ENCODE peak calls at places on chromosomes 3 and 15, in four cellular contexts. Z is astrocyte of the cerebellum, A is HCT116, P is hepatocyte. I is an unnamed sample.

GRCh38 chr3:100517276-100517675 is 24.9 kb downstream of the TMEM45A start:
- DNase-seq in Z (no peak), A (no peak), P (no peak), I (no peak)

GRCh38 chr15:40793216-40793989 is 13.5 kb upstream of the ZFYVE19 start:
- DNase-seq in Z (peak), A (peak), P (peak), I (no peak)

GRCh38 chr15:74906193-74906449 is 530 bp downstream of the FAM219B start:
- DNase-seq in Z (no peak), A (no peak), P (peak), I (peak)

GRCh38 chr3:177440456-177441105 is 243.3 kb upstream of the TBL1XR1 start:
- DNase-seq in Z (no peak), A (no peak), P (no peak), I (no peak)

GRCh38 chr15:28178727-28179126 is 79.6 kb upstream of the OCA2 start:
- DNase-seq in Z (no peak), A (no peak), P (no peak), I (no peak)

GRCh38 chr15:41474436-41474835 is 19.2 kb upstream of the ITPKA start:
- DNase-seq in Z (no peak), A (no peak), P (no peak), I (no peak)

GRCh38 chr3:156483426-156483825 is 71.5 kb downstream of the SSR3 start:
- DNase-seq in Z (peak), A (peak), P (peak), I (no peak)

GRCh38 chr3:152403632-152404066 is 134.9 kb downstream of the MBNL1 start:
- DNase-seq in Z (no peak), A (no peak), P (peak), I (no peak)

GRCh38 chr3:119239421-119239820 is 1.3 kb downstream of the B4GALT4 start:
- DNase-seq in Z (no peak), A (no peak), P (no peak), I (no peak)

GRCh38 chr3:153138267-153139210 is 23.5 kb upstream of the RAP2B start:
- DNase-seq in Z (peak), A (peak), P (peak), I (no peak)

GRCh38 chr3:36928220-36928619 is 16.6 kb downstream of the TRANK1 start:
- DNase-seq in Z (no peak), A (no peak), P (no peak), I (no peak)
- TF ChIP-seq CTCF in Z (no peak), A (no peak), P (no peak), I (no peak)

DNA sequence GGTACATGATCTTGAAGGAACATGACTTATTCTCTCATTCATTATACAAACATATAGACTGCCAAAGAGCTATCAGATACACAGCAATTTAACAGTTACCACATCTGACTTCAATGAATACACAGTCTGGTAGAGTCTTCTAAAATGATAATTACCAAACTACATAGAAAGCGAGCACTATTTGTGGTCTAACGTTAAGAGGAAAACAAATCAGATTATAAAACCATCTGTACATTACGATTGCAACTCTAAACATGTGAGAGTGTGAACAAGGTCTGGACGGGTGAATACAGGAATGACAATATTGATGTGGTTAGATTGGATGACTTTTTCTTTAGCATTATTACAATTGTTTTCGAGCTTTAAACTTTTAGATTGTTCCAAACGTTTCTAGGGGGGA is 16.3 kb downstream of the CX3CR1 start:
- DNase-seq in Z (no peak), A (no peak), P (no peak), I (no peak)
- H3K4me3 ChIP-seq in Z (no peak), A (no peak), P (no peak), I (no peak)

DNA sequence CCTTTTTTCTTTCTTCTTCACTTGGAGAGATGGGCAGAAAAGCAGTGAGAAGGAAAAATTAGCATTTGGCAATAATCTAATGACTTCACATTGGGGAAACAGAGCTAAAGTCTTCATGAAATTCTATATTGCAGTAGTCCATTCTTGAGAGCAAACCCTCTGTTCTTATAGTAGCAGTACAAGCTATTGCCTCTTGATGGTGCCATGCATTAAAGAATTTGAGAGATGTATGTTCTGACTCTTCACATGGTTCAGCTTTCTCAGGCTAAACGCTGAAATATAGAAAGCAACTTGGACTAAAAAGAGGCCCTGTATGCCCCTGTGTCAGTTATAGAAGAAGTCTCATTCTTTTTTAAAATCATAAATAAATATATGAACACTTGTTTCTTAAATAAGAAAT is 36.0 kb downstream of the PHLDB2 start:
- DNase-seq in Z (peak), A (peak), P (no peak), I (no peak)
- TF ChIP-seq CTCF in Z (peak), A (no peak), P (peak), I (no peak)

GRCh38 chr3:192395506-192395905 is 331.8 kb downstream of the FGF12 start:
- DNase-seq in Z (no peak), A (no peak), P (no peak), I (no peak)
- H3K4me3 ChIP-seq in Z (no peak), A (no peak), P (no peak), I (no peak)

GRCh38 chr3:173733029-173733652 is 335.6 kb downstream of the NLGN1 start:
- DNase-seq in Z (peak), A (peak), P (peak), I (no peak)
- TF ChIP-seq CTCF in Z (peak), A (no peak), P (peak), I (peak)

GRCh38 chr3:48630407-48630806 is 4.9 kb downstream of the SLC26A6 start:
- DNase-seq in Z (no peak), A (no peak), P (no peak), I (no peak)
- H3K4me3 ChIP-seq in Z (no peak), A (no peak), P (no peak), I (no peak)

GRCh38 chr3:85394424-85394823 is 435.6 kb downstream of the CADM2 start:
- DNase-seq in Z (no peak), A (no peak), P (no peak), I (no peak)

GRCh38 chr3:85397434-85397833 is 438.6 kb downstream of the CADM2 start:
- DNase-seq in Z (no peak), A (no peak), P (no peak), I (no peak)
- TF ChIP-seq CTCF in Z (no peak), A (no peak), P (no peak), I (no peak)

GRCh38 chr3:151382671-151383070 is 1.9 kb downstream of the P2RY12 start:
- DNase-seq in Z (no peak), A (no peak), P (peak), I (no peak)
- H3K4me3 ChIP-seq in Z (no peak), A (no peak), P (no peak), I (no peak)

DNA sequence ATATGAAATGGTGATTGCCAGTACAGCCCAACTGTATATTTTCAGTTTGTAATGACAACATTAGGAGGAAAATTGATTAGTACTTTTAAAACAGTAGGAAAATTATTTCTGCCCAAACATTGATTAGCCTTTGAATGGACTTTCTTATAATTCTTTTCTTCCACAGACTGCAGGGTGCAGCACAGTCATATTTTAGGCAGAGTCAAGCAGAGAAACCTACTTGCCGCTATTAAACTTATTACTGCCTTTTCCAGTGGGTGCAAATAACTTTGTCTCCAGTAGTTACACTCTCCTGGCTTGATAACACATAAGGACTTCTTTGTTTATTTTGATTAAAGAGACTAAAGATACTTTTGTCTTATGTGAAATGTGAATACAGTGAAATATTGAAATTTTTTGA is 85.4 kb downstream of the PPM1L start:
- DNase-seq in Z (no peak), A (no peak), P (no peak), I (no peak)
- TF ChIP-seq CTCF in Z (no peak), A (no peak), P (no peak), I (no peak)

DNA sequence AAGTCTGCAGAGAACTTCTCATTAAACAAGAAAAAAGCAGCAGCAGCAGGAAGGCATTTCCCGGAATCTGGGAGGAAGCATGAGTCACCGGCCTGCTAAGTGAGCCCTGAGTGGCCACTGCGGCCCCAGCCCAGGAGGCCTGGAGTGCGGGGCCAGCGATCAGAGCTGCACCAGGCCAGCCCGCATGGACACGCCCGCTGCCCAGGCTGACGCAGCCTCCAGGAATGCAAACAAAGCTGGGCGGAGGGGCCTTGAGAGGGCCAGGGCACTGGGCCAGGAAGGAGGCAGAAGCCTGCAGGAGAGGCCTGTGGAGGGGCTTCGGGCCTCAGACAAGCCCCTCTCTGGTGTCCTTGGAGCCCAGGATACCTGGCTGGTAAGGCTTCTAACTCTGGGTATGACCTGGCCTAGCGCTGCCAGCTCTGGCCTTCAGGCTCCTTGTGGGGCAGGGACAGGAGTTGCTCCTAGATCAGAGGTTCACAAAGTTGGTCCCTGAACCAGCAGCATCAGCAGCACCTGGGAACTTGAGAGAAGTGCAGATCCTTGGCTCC is 101.2 kb downstream of the SMAD6 start:
- DNase-seq in Z (peak), A (peak), P (peak), I (peak)
- H3K4me3 ChIP-seq in Z (no peak), A (peak), P (no peak), I (no peak)